ENCODE peak calls at places on chromosomes 1 and 21, in four cellular contexts. P is head of caudate nucleus, I is lower lobe of right lung, F is hippocampal formation. X is an unnamed sample.

GRCh38 chr1:172914517-172915144 is 136.1 kb downstream of the TNFSF18 start:
- DNase-seq in P (no peak), F (no peak), I (no peak), X (no peak)

GRCh38 chr1:156661932-156662587 is 15.1 kb downstream of the NES start:
- DNase-seq in I (no peak), P (peak), F (peak), X (peak)

GRCh38 chr1:233543338-233544255 is 70.3 kb upstream of the KCNK1 start:
- DNase-seq in F (no peak), I (no peak), P (peak), X (peak)

GRCh38 chr21:34862951-34863350 is 186.2 kb downstream of the RUNX1 start:
- DNase-seq in P (no peak), F (no peak), I (no peak), X (no peak)

GRCh38 chr1:78765489-78765888 is 115.9 kb downstream of the IFI44 start:
- DNase-seq in P (no peak), I (no peak), F (no peak), X (no peak)

GRCh38 chr1:31583995-31584868 is 7.9 kb downstream of the TINAGL1 start:
- DNase-seq in P (peak), F (no peak), I (peak), X (no peak)

GRCh38 chr1:223860051-223860559 is 14.4 kb upstream of the TP53BP2 start:
- DNase-seq in P (no peak), I (no peak), F (no peak), X (no peak)

GRCh38 chr21:34693192-34693810 is 24.5 kb downstream of the CLIC6 start:
- DNase-seq in I (no peak), F (no peak), P (no peak), X (no peak)

GRCh38 chr1:62285440-62285839 is 33.8 kb downstream of the KANK4 start:
- DNase-seq in F (no peak), P (no peak), I (no peak), X (no peak)

GRCh38 chr1:149849246-149849946 is 50.0 kb upstream of the BOLA1 start:
- DNase-seq in P (no peak), I (no peak), F (no peak), X (no peak)

GRCh38 chr1:199909137-199909536 is 118.4 kb upstream of the NR5A2 start:
- DNase-seq in I (no peak), F (no peak), P (no peak), X (no peak)

GRCh38 chr1:201275266-201275666 is 8.0 kb upstream of the PKP1 start:
- DNase-seq in F (no peak), P (no peak), I (no peak), X (no peak)

GRCh38 chr1:67685067-67685557 is at the start of gene GADD45A:
- DNase-seq in F (peak), I (peak), P (peak), X (peak)

GRCh38 chr1:213820362-213821149 is 167.2 kb upstream of the PROX1 start:
- DNase-seq in I (no peak), F (no peak), P (no peak), X (no peak)

GRCh38 chr1:20110679-20111078 is 8.7 kb downstream of the PLA2G2D start:
- DNase-seq in F (no peak), I (no peak), P (no peak), X (no peak)

GRCh38 chr1:235613617-235614016 is 36.0 kb downstream of the GNG4 start:
- DNase-seq in P (no peak), F (no peak), I (no peak), X (no peak)

GRCh38 chr1:211701733-211702132 is 26.3 kb upstream of the NEK2 start:
- DNase-seq in F (no peak), P (no peak), I (no peak), X (no peak)

GRCh38 chr1:79988401-79988800 is 981.9 kb upstream of the ADGRL4 start:
- DNase-seq in I (no peak), P (no peak), F (no peak), X (no peak)

GRCh38 chr1:68269637-68270430 is 37.5 kb upstream of the WLS start:
- DNase-seq in I (no peak), F (no peak), P (no peak), X (no peak)

GRCh38 chr1:69913967-69914366 is 291.4 kb downstream of the LRRC40 start:
- DNase-seq in P (no peak), I (no peak), F (no peak), X (no peak)